ENCODE peak calls at places on chromosomes 11 and 22, in seven cellular contexts. One of them, this sample, is unnamed.

GRCh38 chr11:69588270-69588669 is 52.7 kb upstream of the CCND1 start:
- DNase-seq in H1: no peak
- DNase-seq in mesenchymal stem cell: peak
- DNase-seq in trophoblast cell: peak
- DNase-seq in H9: no peak
- DNase-seq in neuronal stem cell: no peak
- DNase-seq in IMR-90: peak
- DNase-seq in this sample: no peak

GRCh38 chr22:45398214-45398613 is 15.2 kb downstream of the SMC1B start:
- DNase-seq in H1: no peak
- DNase-seq in mesenchymal stem cell: no peak
- DNase-seq in trophoblast cell: no peak
- DNase-seq in H9: no peak
- DNase-seq in neuronal stem cell: no peak
- DNase-seq in IMR-90: no peak
- DNase-seq in this sample: no peak

GRCh38 chr11:11351042-11351586 is 1.9 kb downstream of the CSNK2A3 start:
- DNase-seq in H1: no peak
- DNase-seq in mesenchymal stem cell: peak
- DNase-seq in trophoblast cell: no peak
- DNase-seq in H9: no peak
- DNase-seq in neuronal stem cell: no peak
- DNase-seq in IMR-90: no peak
- DNase-seq in this sample: no peak

GRCh38 chr11:64040684-64041267 is 5.0 kb downstream of the FLRT1 start:
- DNase-seq in H1: peak
- DNase-seq in mesenchymal stem cell: no peak
- DNase-seq in trophoblast cell: no peak
- DNase-seq in H9: peak
- DNase-seq in neuronal stem cell: no peak
- DNase-seq in IMR-90: no peak
- DNase-seq in this sample: no peak

GRCh38 chr11:14617241-14618027 is 26.2 kb upstream of the PDE3B start:
- DNase-seq in H1: no peak
- DNase-seq in mesenchymal stem cell: peak
- DNase-seq in trophoblast cell: peak
- DNase-seq in H9: no peak
- DNase-seq in neuronal stem cell: no peak
- DNase-seq in IMR-90: no peak
- DNase-seq in this sample: no peak

GRCh38 chr11:85040166-85040565 is 587.0 kb downstream of the DLG2 start:
- DNase-seq in H1: no peak
- DNase-seq in mesenchymal stem cell: no peak
- DNase-seq in trophoblast cell: no peak
- DNase-seq in H9: no peak
- DNase-seq in neuronal stem cell: no peak
- DNase-seq in IMR-90: peak
- DNase-seq in this sample: no peak

GRCh38 chr11:124717786-124718634 is 21.7 kb upstream of the NRGN start:
- DNase-seq in H1: peak
- DNase-seq in mesenchymal stem cell: peak
- DNase-seq in trophoblast cell: no peak
- DNase-seq in H9: peak
- DNase-seq in neuronal stem cell: peak
- DNase-seq in IMR-90: peak
- DNase-seq in this sample: peak

GRCh38 chr11:61141601-61142028 is 19.6 kb downstream of the VPS37C start:
- DNase-seq in H1: no peak
- DNase-seq in mesenchymal stem cell: no peak
- DNase-seq in trophoblast cell: no peak
- DNase-seq in H9: no peak
- DNase-seq in neuronal stem cell: no peak
- DNase-seq in IMR-90: no peak
- DNase-seq in this sample: no peak

GRCh38 chr22:25084405-25085107 is 115.1 kb upstream of the CRYBB3 start:
- DNase-seq in H1: no peak
- DNase-seq in mesenchymal stem cell: no peak
- DNase-seq in trophoblast cell: peak
- DNase-seq in H9: no peak
- DNase-seq in neuronal stem cell: no peak
- DNase-seq in IMR-90: no peak
- DNase-seq in this sample: no peak

GRCh38 chr11:2772544-2773031 is 72.8 kb upstream of the KCNQ1OT1 start:
- DNase-seq in H1: no peak
- DNase-seq in mesenchymal stem cell: peak
- DNase-seq in trophoblast cell: no peak
- DNase-seq in H9: no peak
- DNase-seq in neuronal stem cell: no peak
- DNase-seq in IMR-90: peak
- DNase-seq in this sample: no peak

GRCh38 chr11:19367051-19367709 is 126.4 kb upstream of the E2F8 start:
- DNase-seq in H1: no peak
- DNase-seq in mesenchymal stem cell: no peak
- DNase-seq in trophoblast cell: no peak
- DNase-seq in H9: no peak
- DNase-seq in neuronal stem cell: no peak
- DNase-seq in IMR-90: peak
- DNase-seq in this sample: no peak

GRCh38 chr11:208177-208916 is 839 bp downstream of the RIC8A start:
- DNase-seq in H1: peak
- DNase-seq in mesenchymal stem cell: peak
- DNase-seq in trophoblast cell: peak
- DNase-seq in H9: peak
- DNase-seq in neuronal stem cell: peak
- DNase-seq in IMR-90: peak
- DNase-seq in this sample: peak

GRCh38 chr11:68546555-68546954 is 86.0 kb downstream of the PPP6R3 start:
- DNase-seq in H1: no peak
- DNase-seq in mesenchymal stem cell: peak
- DNase-seq in trophoblast cell: no peak
- DNase-seq in H9: no peak
- DNase-seq in neuronal stem cell: no peak
- DNase-seq in IMR-90: peak
- DNase-seq in this sample: peak

GRCh38 chr11:20043992-20044391 is 116.3 kb downstream of the DBX1 start:
- DNase-seq in H1: no peak
- DNase-seq in mesenchymal stem cell: no peak
- DNase-seq in trophoblast cell: no peak
- DNase-seq in H9: no peak
- DNase-seq in neuronal stem cell: no peak
- DNase-seq in IMR-90: no peak
- DNase-seq in this sample: no peak

GRCh38 chr11:2465201-2466068 is 20.6 kb downstream of the KCNQ1 start:
- DNase-seq in H1: no peak
- DNase-seq in mesenchymal stem cell: no peak
- DNase-seq in trophoblast cell: no peak
- DNase-seq in H9: no peak
- DNase-seq in neuronal stem cell: no peak
- DNase-seq in IMR-90: no peak
- DNase-seq in this sample: no peak

GRCh38 chr11:90251599-90251998 is 28.8 kb upstream of the CHORDC1 start:
- DNase-seq in H1: no peak
- DNase-seq in mesenchymal stem cell: no peak
- DNase-seq in trophoblast cell: no peak
- DNase-seq in H9: no peak
- DNase-seq in neuronal stem cell: no peak
- DNase-seq in IMR-90: no peak
- DNase-seq in this sample: no peak

GRCh38 chr11:84824624-84825023 is 802.5 kb downstream of the DLG2 start:
- DNase-seq in H1: no peak
- DNase-seq in mesenchymal stem cell: peak
- DNase-seq in trophoblast cell: no peak
- DNase-seq in H9: no peak
- DNase-seq in neuronal stem cell: no peak
- DNase-seq in IMR-90: no peak
- DNase-seq in this sample: no peak

GRCh38 chr11:69272055-69272454 is 21.9 kb upstream of the MYEOV start:
- DNase-seq in H1: no peak
- DNase-seq in mesenchymal stem cell: no peak
- DNase-seq in trophoblast cell: no peak
- DNase-seq in H9: no peak
- DNase-seq in neuronal stem cell: no peak
- DNase-seq in IMR-90: no peak
- DNase-seq in this sample: no peak

GRCh38 chr11:69471329-69472052 is 10.0 kb upstream of the LINC01488 start:
- DNase-seq in H1: no peak
- DNase-seq in mesenchymal stem cell: no peak
- DNase-seq in trophoblast cell: no peak
- DNase-seq in H9: no peak
- DNase-seq in neuronal stem cell: peak
- DNase-seq in IMR-90: peak
- DNase-seq in this sample: peak

GRCh38 chr11:77104727-77105126 is 2.1 kb downstream of the OMP start:
- DNase-seq in H1: no peak
- DNase-seq in mesenchymal stem cell: no peak
- DNase-seq in trophoblast cell: no peak
- DNase-seq in H9: no peak
- DNase-seq in neuronal stem cell: no peak
- DNase-seq in IMR-90: peak
- DNase-seq in this sample: no peak

GRCh38 chr22:30873086-30873650 is 95.4 kb downstream of the MORC2 start:
- DNase-seq in H1: no peak
- DNase-seq in mesenchymal stem cell: no peak
- DNase-seq in trophoblast cell: no peak
- DNase-seq in H9: peak
- DNase-seq in neuronal stem cell: no peak
- DNase-seq in IMR-90: no peak
- DNase-seq in this sample: no peak

GRCh38 chr11:119615003-119615878 is 113.8 kb downstream of the NECTIN1 start:
- DNase-seq in H1: no peak
- DNase-seq in mesenchymal stem cell: peak
- DNase-seq in trophoblast cell: no peak
- DNase-seq in H9: no peak
- DNase-seq in neuronal stem cell: no peak
- DNase-seq in IMR-90: peak
- DNase-seq in this sample: peak

GRCh38 chr11:111019931-111020381 is 225.6 kb upstream of the POU2AF2 start:
- DNase-seq in H1: no peak
- DNase-seq in mesenchymal stem cell: peak
- DNase-seq in trophoblast cell: no peak
- DNase-seq in H9: no peak
- DNase-seq in neuronal stem cell: no peak
- DNase-seq in IMR-90: peak
- DNase-seq in this sample: no peak

GRCh38 chr11:3009481-3009880 is 17.4 kb upstream of the NAP1L4 start:
- DNase-seq in H1: no peak
- DNase-seq in mesenchymal stem cell: no peak
- DNase-seq in trophoblast cell: no peak
- DNase-seq in H9: no peak
- DNase-seq in neuronal stem cell: no peak
- DNase-seq in IMR-90: no peak
- DNase-seq in this sample: no peak

GRCh38 chr11:12205330-12205729 is 94.9 kb downstream of the MICAL2 start:
- DNase-seq in H1: no peak
- DNase-seq in mesenchymal stem cell: peak
- DNase-seq in trophoblast cell: no peak
- DNase-seq in H9: no peak
- DNase-seq in neuronal stem cell: no peak
- DNase-seq in IMR-90: peak
- DNase-seq in this sample: no peak

GRCh38 chr22:46547179-46547882 is 9.9 kb upstream of the CELSR1 start:
- DNase-seq in H1: no peak
- DNase-seq in mesenchymal stem cell: peak
- DNase-seq in trophoblast cell: peak
- DNase-seq in H9: no peak
- DNase-seq in neuronal stem cell: no peak
- DNase-seq in IMR-90: peak
- DNase-seq in this sample: no peak

GRCh38 chr11:33457948-33458347 is 200.8 kb downstream of the HIPK3 start:
- DNase-seq in H1: no peak
- DNase-seq in mesenchymal stem cell: no peak
- DNase-seq in trophoblast cell: no peak
- DNase-seq in H9: no peak
- DNase-seq in neuronal stem cell: no peak
- DNase-seq in IMR-90: no peak
- DNase-seq in this sample: no peak

GRCh38 chr11:33461726-33462125 is 204.5 kb downstream of the HIPK3 start:
- DNase-seq in H1: no peak
- DNase-seq in mesenchymal stem cell: no peak
- DNase-seq in trophoblast cell: peak
- DNase-seq in H9: no peak
- DNase-seq in neuronal stem cell: no peak
- DNase-seq in IMR-90: no peak
- DNase-seq in this sample: no peak

GRCh38 chr11:33461319-33461718 is 204.1 kb downstream of the HIPK3 start:
- DNase-seq in H1: no peak
- DNase-seq in mesenchymal stem cell: no peak
- DNase-seq in trophoblast cell: peak
- DNase-seq in H9: no peak
- DNase-seq in neuronal stem cell: no peak
- DNase-seq in IMR-90: no peak
- DNase-seq in this sample: peak

DNA sequence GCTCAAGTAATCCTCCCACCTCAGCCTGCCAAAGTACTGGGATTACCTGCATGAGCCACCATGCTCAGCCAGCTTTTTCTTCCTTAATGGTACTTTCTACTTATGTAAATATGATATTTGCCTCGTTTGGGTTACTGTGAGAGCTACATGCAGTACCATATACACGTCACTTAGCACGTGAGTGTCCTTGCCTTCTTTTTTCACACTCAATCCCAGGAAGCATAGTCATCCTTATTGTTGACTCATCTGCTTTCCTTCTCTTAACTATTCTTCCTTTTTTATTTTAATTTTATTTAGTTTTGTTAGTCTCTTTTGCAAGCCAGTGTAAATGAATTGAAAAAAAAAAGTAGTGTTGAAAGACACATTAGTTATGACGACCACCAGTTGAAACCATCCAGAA is 205.9 kb downstream of the HIPK3 start:
- DNase-seq in H1: no peak
- DNase-seq in mesenchymal stem cell: no peak
- DNase-seq in trophoblast cell: no peak
- DNase-seq in H9: no peak
- DNase-seq in neuronal stem cell: no peak
- DNase-seq in IMR-90: peak
- DNase-seq in this sample: no peak
- H4K8ac ChIP-seq in H1: no peak
- H4K8ac ChIP-seq in mesenchymal stem cell: no peak
- H4K8ac ChIP-seq in trophoblast cell: no peak
- H4K8ac ChIP-seq in H9: no peak
- H4K8ac ChIP-seq in neuronal stem cell: no peak
- H4K8ac ChIP-seq in IMR-90: no peak
- H4K8ac ChIP-seq in this sample: no peak

GRCh38 chr11:94708642-94709041 is 59.5 kb upstream of the AMOTL1 start:
- DNase-seq in H1: no peak
- DNase-seq in mesenchymal stem cell: no peak
- DNase-seq in trophoblast cell: no peak
- DNase-seq in H9: no peak
- DNase-seq in neuronal stem cell: no peak
- DNase-seq in IMR-90: no peak
- DNase-seq in this sample: no peak
- H3K18ac ChIP-seq in H1: no peak
- H3K18ac ChIP-seq in mesenchymal stem cell: no peak
- H3K18ac ChIP-seq in trophoblast cell: no peak
- H3K18ac ChIP-seq in H9: no peak
- H3K18ac ChIP-seq in neuronal stem cell: no peak
- H3K18ac ChIP-seq in IMR-90: no peak
- H3K18ac ChIP-seq in this sample: no peak

GRCh38 chr22:27983361-27983791 is 64.3 kb upstream of the PITPNB start:
- DNase-seq in H1: peak
- DNase-seq in mesenchymal stem cell: no peak
- DNase-seq in trophoblast cell: no peak
- DNase-seq in H9: peak
- DNase-seq in neuronal stem cell: no peak
- DNase-seq in IMR-90: no peak
- DNase-seq in this sample: no peak
- H4K8ac ChIP-seq in H1: no peak
- H4K8ac ChIP-seq in mesenchymal stem cell: no peak
- H4K8ac ChIP-seq in trophoblast cell: no peak
- H4K8ac ChIP-seq in H9: no peak
- H4K8ac ChIP-seq in neuronal stem cell: no peak
- H4K8ac ChIP-seq in IMR-90: no peak
- H4K8ac ChIP-seq in this sample: no peak

GRCh38 chr11:126394036-126394435 is 38.5 kb downstream of the ST3GAL4 start:
- DNase-seq in H1: no peak
- DNase-seq in mesenchymal stem cell: no peak
- DNase-seq in trophoblast cell: no peak
- DNase-seq in H9: no peak
- DNase-seq in neuronal stem cell: no peak
- DNase-seq in IMR-90: no peak
- DNase-seq in this sample: no peak
- H3K18ac ChIP-seq in H1: no peak
- H3K18ac ChIP-seq in mesenchymal stem cell: no peak
- H3K18ac ChIP-seq in trophoblast cell: no peak
- H3K18ac ChIP-seq in H9: no peak
- H3K18ac ChIP-seq in neuronal stem cell: no peak
- H3K18ac ChIP-seq in IMR-90: no peak
- H3K18ac ChIP-seq in this sample: no peak

This sample was measured in mesendoderm.